ENCODE peak calls at places on chromosomes 16 and 17, in seven cellular contexts. M, H, V, P, G, C and I are unnamed samples. For H3K4me1, the result is how much of the 10 kb centered on the place peaks cover.

GRCh38 chr17:50719924-50720805 is 762 bp downstream of the LUC7L3 start:
- DNase-seq in H (no peak), C (no peak), M (no peak), G (no peak), V (no peak), P (peak), I (no peak)

GRCh38 chr17:17445925-17446665 is 30.7 kb upstream of the MED9 start:
- DNase-seq in G (peak), H (no peak), V (peak), M (no peak), C (peak), P (peak), I (peak)

GRCh38 chr17:35244345-35245195 is 1.7 kb downstream of the SLFN5 start:
- DNase-seq in P (peak), C (peak), H (peak), V (peak), M (peak), G (peak), I (peak)

GRCh38 chr16:23080329-23080728 is 68.9 kb downstream of the USP31 start:
- DNase-seq in C (no peak), V (no peak), P (no peak), G (no peak), H (no peak), M (no peak), I (no peak)

GRCh38 chr17:41624208-41625101 is at the start of gene KRT17:
- DNase-seq in H (peak), M (peak), G (no peak), V (no peak), C (no peak), P (no peak), I (no peak)

GRCh38 chr17:82021728-82022309 is 859 bp downstream of the CENPX start:
- DNase-seq in V (no peak), H (no peak), C (no peak), M (no peak), P (no peak), G (no peak), I (no peak)

GRCh38 chr17:7589204-7589868 is 558 bp downstream of the SOX15 start:
- DNase-seq in V (no peak), H (peak), M (peak), G (peak), C (peak), P (peak), I (peak)

GRCh38 chr17:17684901-17685774 is 3.9 kb downstream of the RAI1 start:
- DNase-seq in M (no peak), V (no peak), C (peak), H (no peak), G (peak), P (no peak), I (no peak)

GRCh38 chr17:3960764-3961163 is 3.5 kb downstream of the ATP2A3 start:
- DNase-seq in G (peak), V (no peak), H (no peak), P (no peak), C (peak), M (no peak), I (no peak)

GRCh38 chr16:27242868-27243590 is 25.5 kb downstream of the NSMCE1 start:
- DNase-seq in C (peak), G (peak), V (peak), H (no peak), P (no peak), M (peak), I (no peak)

GRCh38 chr16:22887445-22887844 is 73.5 kb downstream of the HS3ST2 start:
- DNase-seq in H (no peak), V (no peak), P (no peak), M (no peak), C (no peak), G (no peak), I (no peak)

GRCh38 chr16:68711421-68712139 is 25.5 kb upstream of the CDH1 start:
- DNase-seq in H (no peak), M (no peak), P (no peak), C (no peak), V (no peak), G (no peak), I (no peak)

GRCh38 chr16:19664166-19664565 is 53.9 kb downstream of the KNOP1 start:
- DNase-seq in G (no peak), V (no peak), M (no peak), C (no peak), H (no peak), P (no peak), I (no peak)

GRCh38 chr17:4856271-4856936 is 23.3 kb downstream of the MINK1 start:
- DNase-seq in V (no peak), H (no peak), M (no peak), C (no peak), P (no peak), G (peak), I (no peak)

GRCh38 chr16:75603241-75603640 is 19.8 kb downstream of the ADAT1 start:
- DNase-seq in V (no peak), P (no peak), C (no peak), G (no peak), M (no peak), H (no peak), I (no peak)

GRCh38 chr16:67647111-67647651 is 2.2 kb downstream of the CARMIL2 start:
- DNase-seq in H (no peak), V (no peak), P (no peak), G (no peak), C (no peak), M (no peak), I (no peak)

GRCh38 chr16:4572715-4573114 is 16.6 kb downstream of the C16orf96 start:
- DNase-seq in H (no peak), V (no peak), G (peak), C (peak), M (no peak), P (no peak), I (no peak)

GRCh38 chr16:11253009-11253994 is 2.7 kb downstream of the SOCS1 start:
- DNase-seq in C (peak), V (no peak), P (no peak), G (no peak), H (no peak), M (no peak), I (no peak)

GRCh38 chr16:14310519-14310991 is 239.4 kb downstream of the MRTFB start:
- DNase-seq in G (peak), M (peak), P (no peak), H (no peak), V (no peak), C (peak), I (peak)

GRCh38 chr16:14307623-14308356 is 236.7 kb downstream of the MRTFB start:
- DNase-seq in H (no peak), G (no peak), C (no peak), V (no peak), M (peak), P (no peak), I (peak)

GRCh38 chr16:14309001-14309886 is 238.1 kb downstream of the MRTFB start:
- DNase-seq in M (peak), V (no peak), P (no peak), H (no peak), G (no peak), C (peak), I (no peak)

GRCh38 chr16:14308357-14308723 is 237.2 kb downstream of the MRTFB start:
- DNase-seq in M (peak), C (no peak), P (no peak), V (no peak), G (no peak), H (no peak), I (no peak)

DNA sequence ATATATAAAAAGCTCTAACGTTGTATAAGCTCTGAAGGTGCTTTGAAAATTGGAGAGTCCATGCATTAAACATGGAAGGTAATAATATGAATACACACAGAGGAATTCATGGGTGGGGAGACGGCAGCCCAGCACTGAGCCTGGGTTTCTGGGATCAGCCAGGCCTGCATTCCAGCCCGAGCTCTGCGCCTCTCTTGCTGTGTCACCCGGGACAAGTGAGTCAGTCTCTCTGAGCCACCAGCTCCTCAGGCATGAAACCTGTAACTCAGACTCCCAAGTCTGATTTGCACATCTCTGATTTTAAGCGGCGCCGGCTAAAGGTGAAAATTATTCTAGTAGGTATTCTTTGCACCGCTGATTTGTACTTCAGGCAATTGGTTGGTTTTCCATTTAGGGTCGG is 238.8 kb downstream of the MRTFB start:
- DNase-seq in V (no peak), P (no peak), M (peak), G (no peak), H (no peak), C (peak), I (no peak)
- H3K4me1 ChIP-seq in V (half or more), P (half or more), M (under half), G (under half), H (under half), C (under half), I (half or more)

GRCh38 chr16:88487124-88487432 is 34.0 kb downstream of the ZFPM1 start:
- DNase-seq in C (no peak), V (no peak), M (no peak), H (no peak), P (no peak), G (no peak), I (no peak)

GRCh38 chr16:88491001-88491559 is 38.0 kb downstream of the ZFPM1 start:
- DNase-seq in G (no peak), C (no peak), H (no peak), P (no peak), M (no peak), V (no peak), I (no peak)

GRCh38 chr16:88486398-88487123 is 33.5 kb downstream of the ZFPM1 start:
- DNase-seq in H (no peak), V (no peak), P (no peak), C (no peak), G (no peak), M (no peak), I (no peak)

GRCh38 chr16:88489163-88489721 is 36.2 kb downstream of the ZFPM1 start:
- DNase-seq in G (no peak), P (no peak), M (no peak), H (no peak), C (no peak), V (no peak), I (no peak)

GRCh38 chr16:88487920-88488842 is 35.1 kb downstream of the ZFPM1 start:
- DNase-seq in G (no peak), M (no peak), H (no peak), P (no peak), C (no peak), V (no peak), I (no peak)
- TF ChIP-seq CTCF in G (no peak), M (no peak), H (no peak), P (no peak), C (no peak), V (no peak), I (no peak)

GRCh38 chr17:43823350-43824084 is 9.4 kb downstream of the MPP3 start:
- DNase-seq in H (no peak), P (no peak), V (no peak), G (no peak), C (no peak), M (peak), I (no peak)

GRCh38 chr17:43826206-43826605 is 6.7 kb downstream of the MPP3 start:
- DNase-seq in G (no peak), C (no peak), V (no peak), H (no peak), P (no peak), M (peak), I (no peak)

GRCh38 chr17:43825567-43825966 is 7.4 kb downstream of the MPP3 start:
- DNase-seq in C (no peak), V (no peak), G (no peak), P (no peak), M (peak), H (no peak), I (no peak)

GRCh38 chr17:43820759-43821158 is 12.2 kb downstream of the MPP3 start:
- DNase-seq in M (no peak), V (no peak), G (no peak), H (no peak), C (no peak), P (no peak), I (no peak)

DNA sequence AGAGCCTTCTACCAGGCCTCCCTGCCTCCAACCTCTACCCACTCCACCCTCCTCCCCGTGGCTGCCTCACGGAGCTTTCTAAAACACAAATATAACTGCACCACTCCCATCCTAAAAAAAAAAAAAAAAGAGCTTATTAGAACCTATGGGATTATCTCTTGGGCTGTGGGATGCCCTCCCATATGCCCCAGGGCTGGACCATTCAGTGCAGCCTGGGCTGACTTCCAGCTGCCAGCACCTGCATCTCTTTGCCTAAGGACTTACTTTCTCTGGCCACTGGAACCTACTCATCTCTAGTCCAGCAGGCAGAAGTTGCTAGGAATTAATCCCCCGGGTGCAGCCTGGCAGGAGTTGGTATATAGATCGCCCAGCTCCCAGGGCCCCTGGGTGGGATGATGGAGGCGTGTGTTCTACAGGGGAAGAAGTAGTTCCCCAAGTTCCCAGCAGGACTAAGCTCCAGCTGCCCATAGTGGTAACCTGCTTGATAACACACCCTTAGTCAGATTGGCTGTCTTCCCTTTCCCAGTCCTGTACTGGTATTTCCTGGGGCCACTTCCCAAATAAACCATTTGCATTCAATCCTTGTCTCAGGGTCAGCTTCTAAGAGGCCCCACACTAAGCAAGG is 10.3 kb downstream of the MPP3 start:
- DNase-seq in H (no peak), P (no peak), C (no peak), V (no peak), G (peak), M (peak), I (no peak)
- H3K27ac ChIP-seq in H (no peak), P (no peak), C (no peak), V (no peak), G (no peak), M (peak), I (no peak)

GRCh38 chr17:57889892-57890856 is 40.3 kb upstream of the MRPS23 start:
- DNase-seq in H (peak), V (no peak), G (peak), C (peak), P (no peak), M (no peak), I (peak)

GRCh38 chr17:57892146-57892819 is 42.4 kb upstream of the MRPS23 start:
- DNase-seq in C (peak), M (peak), H (peak), V (peak), P (peak), G (peak), I (peak)

GRCh38 chr17:57892820-57893595 is 43.2 kb upstream of the MRPS23 start:
- DNase-seq in V (no peak), M (peak), C (peak), G (peak), P (peak), H (peak), I (peak)

GRCh38 chr17:57889252-57889651 is 39.4 kb upstream of the MRPS23 start:
- DNase-seq in H (no peak), C (no peak), P (no peak), M (no peak), V (no peak), G (no peak), I (no peak)

DNA sequence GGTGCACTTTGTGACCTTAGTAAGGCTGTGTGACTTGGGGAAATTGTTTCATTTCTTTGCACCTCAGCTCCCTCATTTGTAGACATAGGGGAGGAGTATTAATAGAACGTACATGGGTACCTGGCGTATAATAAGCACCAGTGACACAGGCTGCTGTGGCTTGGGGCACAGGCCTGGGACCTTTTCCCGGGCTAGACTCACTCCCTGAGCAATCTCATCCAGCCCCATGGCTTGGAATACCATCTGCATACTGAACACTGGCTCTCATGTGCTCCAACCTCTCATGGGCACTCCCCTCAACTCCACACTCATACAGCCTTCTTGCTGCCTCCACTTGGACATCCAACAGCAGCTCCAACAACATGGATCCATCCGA is 41.0 kb upstream of the MRPS23 start:
- DNase-seq in P (no peak), V (no peak), H (no peak), C (no peak), M (no peak), G (no peak), I (peak)
- H3K4me1 ChIP-seq in P (half or more), V (half or more), H (under half), C (under half), M (half or more), G (under half), I (half or more)